ENCODE peak calls at places on chromosomes 2 and 18, in eight cellular contexts. P is HL-60, M is GM12878, H is SK-N-SH, O is HepG2, F is HCT116, E is GM23338, K is K562. N is an unnamed sample.

GRCh38 chr18:34598136-34598635 is 111.9 kb upstream of the DTNA start:
- DNase-seq in P (no peak), M (no peak), H (no peak), O (no peak), F (no peak), E (no peak), K (no peak), N (no peak)

GRCh38 chr2:43269706-43270105 is 43.3 kb upstream of the ZFP36L2 start:
- DNase-seq in P (no peak), M (no peak), H (no peak), O (no peak), F (no peak), E (no peak), K (no peak), N (no peak)

GRCh38 chr2:226915846-226916360 is 80.0 kb downstream of the RHBDD1 start:
- DNase-seq in P (no peak), M (no peak), H (no peak), O (no peak), F (no peak), E (no peak), K (no peak), N (no peak)

GRCh38 chr2:120656273-120656960 is 79.3 kb upstream of the GLI2 start:
- DNase-seq in P (no peak), M (no peak), H (no peak), O (no peak), F (no peak), E (no peak), K (no peak), N (no peak)

GRCh38 chr2:43792653-43793052 is 18.8 kb downstream of the DYNC2LI1 start:
- DNase-seq in P (no peak), M (peak; percentile 12), H (no peak), O (no peak), F (no peak), E (no peak), K (no peak), N (no peak)

GRCh38 chr2:117771969-117772630 is 42.4 kb upstream of the DDX18 start:
- DNase-seq in P (no peak), M (no peak), H (peak; percentile 46), O (peak; percentile 31), F (peak; percentile 23), E (peak; percentile 52), K (no peak), N (no peak)

GRCh38 chr2:26585966-26586365 is 55.2 kb downstream of the CIB4 start:
- DNase-seq in P (no peak), M (no peak), H (peak; percentile 34), O (no peak), F (no peak), E (no peak), K (no peak), N (no peak)

GRCh38 chr2:43490387-43490786 is 105.5 kb downstream of the THADA start:
- DNase-seq in P (no peak), M (no peak), H (no peak), O (no peak), F (no peak), E (peak; percentile 7), K (no peak), N (no peak)

GRCh38 chr2:157441072-157441454 is 2.8 kb downstream of the CYTIP start:
- DNase-seq in P (no peak), M (no peak), H (no peak), O (no peak), F (no peak), E (no peak), K (no peak), N (no peak)

GRCh38 chr2:85648619-85649018 is 19.4 kb downstream of the SFTPB start:
- DNase-seq in P (no peak), M (no peak), H (peak; percentile 49), O (no peak), F (no peak), E (peak; percentile 42), K (peak; percentile 63), N (no peak)

GRCh38 chr2:122203523-122203922 is 448.1 kb downstream of the TSN start:
- DNase-seq in P (no peak), M (no peak), H (no peak), O (no peak), F (no peak), E (no peak), K (no peak), N (no peak)

GRCh38 chr2:239305222-239305575 is 95.6 kb downstream of the HDAC4 start:
- DNase-seq in P (no peak), M (no peak), H (peak; percentile 77), O (no peak), F (no peak), E (peak; percentile 6), K (no peak), N (no peak)

GRCh38 chr2:239304533-239305221 is 96.1 kb downstream of the HDAC4 start:
- DNase-seq in P (no peak), M (no peak), H (no peak), O (no peak), F (no peak), E (peak; percentile 2), K (no peak), N (no peak)

GRCh38 chr2:239302083-239302807 is 98.6 kb downstream of the HDAC4 start:
- DNase-seq in P (no peak), M (no peak), H (no peak), O (no peak), F (no peak), E (no peak), K (no peak), N (no peak)

GRCh38 chr2:239302808-239303557 is 97.8 kb downstream of the HDAC4 start:
- DNase-seq in P (peak; percentile 43), M (no peak), H (no peak), O (no peak), F (no peak), E (no peak), K (no peak), N (no peak)

DNA sequence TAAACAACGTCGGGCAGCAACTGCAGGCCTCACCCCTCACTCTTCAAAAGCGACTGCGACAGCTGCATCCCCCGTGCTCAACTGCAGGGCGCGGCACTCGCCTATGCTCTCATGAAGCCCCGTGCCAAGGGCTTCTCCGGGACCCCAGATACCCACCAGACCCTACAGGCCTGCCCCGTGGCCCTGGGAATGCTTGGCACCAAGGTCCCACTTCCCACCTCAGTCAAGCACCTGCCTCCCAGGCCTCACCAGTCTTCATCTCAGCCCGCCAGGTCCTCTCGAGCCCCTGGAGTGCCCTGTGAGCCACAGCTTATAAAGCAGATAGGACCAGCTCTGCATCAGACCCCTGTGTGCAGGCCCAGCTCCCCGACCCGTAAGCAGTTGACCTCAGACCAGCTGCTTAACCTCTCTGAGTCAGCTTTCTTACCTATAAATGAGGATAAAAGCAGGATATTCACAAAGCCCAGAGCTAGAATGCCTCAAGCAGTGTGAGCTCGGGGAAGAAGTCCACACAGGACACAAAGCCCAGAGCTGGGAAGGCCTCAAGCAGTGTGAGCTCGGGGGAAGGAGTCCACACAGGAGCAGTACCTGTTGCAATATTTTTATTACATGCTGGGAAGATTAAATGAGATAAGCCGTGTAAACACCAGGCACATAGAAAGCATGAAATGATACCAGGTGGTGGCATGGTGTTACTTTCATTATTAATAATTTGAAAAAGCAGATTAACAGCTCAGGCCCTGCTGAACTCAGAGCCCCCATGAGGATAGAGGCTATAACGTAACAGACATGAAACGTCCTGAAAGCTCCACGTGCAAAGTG is 96.9 kb downstream of the HDAC4 start:
- DNase-seq in P (no peak), M (no peak), H (no peak), O (no peak), F (no peak), E (peak; percentile 0), K (no peak), N (no peak)
- TF ChIP-seq POLR2AphosphoS5 in P (no peak), M (no peak), H (no peak), O (no peak), F (no peak), E (no peak), K (no peak), N (no peak)

GRCh38 chr18:32237024-32237423 is 47.2 kb downstream of the MEP1B start:
- DNase-seq in P (no peak), M (no peak), H (no peak), O (no peak), F (no peak), E (no peak), K (no peak), N (no peak)
- TF ChIP-seq REST in P (no peak), M (no peak), H (no peak), O (no peak), F (no peak), E (no peak), K (no peak), N (no peak)

GRCh38 chr2:11077411-11077810 is 77.9 kb upstream of the SLC66A3 start:
- DNase-seq in P (no peak), M (no peak), H (no peak), O (no peak), F (no peak), E (no peak), K (no peak), N (no peak)

GRCh38 chr2:11073251-11073650 is 82.0 kb upstream of the SLC66A3 start:
- DNase-seq in P (no peak), M (no peak), H (peak; percentile 54), O (peak; percentile 29), F (peak; percentile 54), E (peak; percentile 85), K (peak; percentile 36), N (no peak)

GRCh38 chr2:11074246-11074820 is 80.9 kb upstream of the SLC66A3 start:
- DNase-seq in P (no peak), M (no peak), H (no peak), O (no peak), F (no peak), E (no peak), K (no peak), N (no peak)

GRCh38 chr2:11073791-11074190 is 81.5 kb upstream of the SLC66A3 start:
- DNase-seq in P (no peak), M (no peak), H (no peak), O (no peak), F (no peak), E (no peak), K (no peak), N (no peak)

GRCh38 chr2:11075221-11075620 is 80.0 kb upstream of the SLC66A3 start:
- DNase-seq in P (no peak), M (no peak), H (no peak), O (no peak), F (no peak), E (no peak), K (no peak), N (no peak)
- H3K4me3 ChIP-seq in P (no peak overlapping the region), M (no peak overlapping the region), H (no peak overlapping the region), O (no peak overlapping the region), F (no peak overlapping the region), E (no peak overlapping the region), K (no peak overlapping the region), N (no peak overlapping the region)

DNA sequence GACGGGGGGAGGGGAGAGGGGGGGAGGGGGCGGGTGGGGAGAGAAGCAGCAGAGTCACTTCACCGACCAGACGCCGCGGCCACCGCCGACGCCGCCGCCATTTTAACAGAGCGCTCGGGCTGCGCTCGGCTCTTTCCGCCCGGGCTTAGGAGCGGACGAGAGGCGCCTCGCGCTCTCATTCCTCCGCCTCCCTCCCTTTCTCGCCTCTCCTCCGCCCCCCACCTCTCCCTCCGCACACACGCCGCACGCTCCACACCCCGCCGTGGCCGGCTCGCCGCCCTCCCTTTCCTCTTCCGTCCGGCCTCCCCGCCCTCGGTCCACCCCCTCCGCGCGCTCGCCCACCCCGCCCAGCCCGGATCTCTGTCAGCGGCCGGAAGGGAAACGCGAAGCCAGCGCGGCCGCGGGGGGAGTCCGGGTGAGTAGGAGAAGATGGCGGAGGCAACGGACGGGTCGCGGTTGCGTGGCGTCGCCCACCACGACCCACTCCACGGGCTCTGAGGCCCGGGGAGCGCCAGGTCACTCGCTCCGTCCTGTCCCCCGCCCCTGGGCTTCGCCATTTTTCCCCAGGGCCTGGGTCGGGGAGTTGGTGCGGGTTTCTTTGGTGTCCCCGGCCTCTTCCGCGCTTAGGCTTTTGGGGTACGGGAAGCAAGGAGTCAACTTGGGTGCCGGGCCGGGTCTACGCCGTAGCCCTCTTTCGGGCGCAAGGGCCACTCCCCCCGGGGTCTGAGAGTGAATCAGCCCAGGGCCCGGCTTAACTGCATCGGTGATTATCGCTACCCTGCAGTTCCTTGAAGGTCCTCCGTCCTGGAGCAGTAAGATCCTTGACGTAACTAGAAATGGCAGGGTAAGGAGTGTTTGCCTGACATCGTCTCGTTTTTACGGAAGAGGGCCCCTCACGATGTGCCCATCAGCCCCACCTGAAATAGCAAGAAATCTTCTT is at the start of gene USP34:
- DNase-seq in P (peak; percentile 89), M (peak; percentile 87), H (peak; percentile 94), O (peak; percentile 92), F (peak; percentile 85), E (peak; percentile 93), K (peak; percentile 88), N (peak; percentile 59)
- TF ChIP-seq POLR2AphosphoS5 in P (peak; percentile 92), M (peak; percentile 88), H (peak; percentile 90), O (peak; percentile 94), F (peak; percentile 84), E (peak; percentile 93), K (peak; percentile 88), N (peak; percentile 83)